ENCODE peak calls at places on chromosomes 11 and 22, in nine cellular contexts. One of them, this sample, is unnamed.

GRCh38 chr22:49965291-49966040 is 4.9 kb downstream of the PIM3 start:
- DNase-seq in psoas muscle: peak; percentile 55
- DNase-seq in CD4-positive, alpha-beta memory T cell: no peak
- DNase-seq in thyroid gland: no peak
- DNase-seq in CD8-positive, alpha-beta T cell: no peak
- DNase-seq in ovary: peak; percentile 31
- DNase-seq in neural progenitor cell: peak; percentile 2
- DNase-seq in heart right ventricle: peak; percentile 22
- DNase-seq in IMR-90: no peak
- DNase-seq in this sample: no peak

GRCh38 chr22:17774206-17774927 is at the start of gene BID:
- DNase-seq in psoas muscle: peak; percentile 71
- DNase-seq in CD4-positive, alpha-beta memory T cell: peak; percentile 52
- DNase-seq in thyroid gland: peak; percentile 37
- DNase-seq in CD8-positive, alpha-beta T cell: no peak
- DNase-seq in ovary: peak; percentile 54
- DNase-seq in neural progenitor cell: peak; percentile 66
- DNase-seq in heart right ventricle: peak; percentile 60
- DNase-seq in IMR-90: peak; percentile 17
- DNase-seq in this sample: peak; percentile 23

GRCh38 chr11:129402196-129402595 is 26.5 kb downstream of the BARX2 start:
- DNase-seq in psoas muscle: no peak
- DNase-seq in CD4-positive, alpha-beta memory T cell: no peak
- DNase-seq in thyroid gland: no peak
- DNase-seq in CD8-positive, alpha-beta T cell: no peak
- DNase-seq in ovary: no peak
- DNase-seq in neural progenitor cell: no peak
- DNase-seq in heart right ventricle: no peak
- DNase-seq in IMR-90: no peak
- DNase-seq in this sample: no peak

GRCh38 chr22:21020802-21021429 is 6.0 kb downstream of the P2RX6 start:
- DNase-seq in psoas muscle: peak; percentile 33
- DNase-seq in CD4-positive, alpha-beta memory T cell: no peak
- DNase-seq in thyroid gland: no peak
- DNase-seq in CD8-positive, alpha-beta T cell: no peak
- DNase-seq in ovary: no peak
- DNase-seq in neural progenitor cell: peak; percentile 55
- DNase-seq in heart right ventricle: no peak
- DNase-seq in IMR-90: no peak
- DNase-seq in this sample: no peak

GRCh38 chr11:64776875-64777274 is 1.5 kb downstream of the SF1 start:
- DNase-seq in psoas muscle: no peak
- DNase-seq in CD4-positive, alpha-beta memory T cell: peak; percentile 35
- DNase-seq in thyroid gland: no peak
- DNase-seq in CD8-positive, alpha-beta T cell: no peak
- DNase-seq in ovary: no peak
- DNase-seq in neural progenitor cell: no peak
- DNase-seq in heart right ventricle: no peak
- DNase-seq in IMR-90: no peak
- DNase-seq in this sample: no peak

GRCh38 chr11:128266893-128267292 is 320.5 kb downstream of the ETS1 start:
- DNase-seq in psoas muscle: no peak
- DNase-seq in CD4-positive, alpha-beta memory T cell: no peak
- DNase-seq in thyroid gland: no peak
- DNase-seq in CD8-positive, alpha-beta T cell: no peak
- DNase-seq in ovary: no peak
- DNase-seq in neural progenitor cell: no peak
- DNase-seq in heart right ventricle: no peak
- DNase-seq in IMR-90: no peak
- DNase-seq in this sample: no peak

GRCh38 chr11:13343931-13344717 is 66.5 kb downstream of the BMAL1 start:
- DNase-seq in psoas muscle: peak; percentile 70
- DNase-seq in CD4-positive, alpha-beta memory T cell: peak; percentile 68
- DNase-seq in thyroid gland: peak; percentile 85
- DNase-seq in CD8-positive, alpha-beta T cell: peak; percentile 50
- DNase-seq in ovary: peak; percentile 70
- DNase-seq in neural progenitor cell: peak; percentile 79
- DNase-seq in heart right ventricle: peak; percentile 20
- DNase-seq in IMR-90: peak; percentile 79
- DNase-seq in this sample: peak; percentile 38

GRCh38 chr11:74783241-74783871 is 34.7 kb downstream of the RNF169 start:
- DNase-seq in psoas muscle: no peak
- DNase-seq in CD4-positive, alpha-beta memory T cell: peak; percentile 62
- DNase-seq in thyroid gland: no peak
- DNase-seq in CD8-positive, alpha-beta T cell: no peak
- DNase-seq in ovary: no peak
- DNase-seq in neural progenitor cell: no peak
- DNase-seq in heart right ventricle: no peak
- DNase-seq in IMR-90: peak; percentile 76
- DNase-seq in this sample: no peak

GRCh38 chr22:19614546-19614884 is 90.3 kb upstream of the CLDN5 start:
- DNase-seq in psoas muscle: no peak
- DNase-seq in CD4-positive, alpha-beta memory T cell: no peak
- DNase-seq in thyroid gland: no peak
- DNase-seq in CD8-positive, alpha-beta T cell: no peak
- DNase-seq in ovary: no peak
- DNase-seq in neural progenitor cell: no peak
- DNase-seq in heart right ventricle: no peak
- DNase-seq in IMR-90: no peak
- DNase-seq in this sample: no peak

GRCh38 chr11:36490026-36490806 is 19.9 kb downstream of the TRAF6 start:
- DNase-seq in psoas muscle: no peak
- DNase-seq in CD4-positive, alpha-beta memory T cell: no peak
- DNase-seq in thyroid gland: no peak
- DNase-seq in CD8-positive, alpha-beta T cell: no peak
- DNase-seq in ovary: no peak
- DNase-seq in neural progenitor cell: no peak
- DNase-seq in heart right ventricle: no peak
- DNase-seq in IMR-90: no peak
- DNase-seq in this sample: no peak

GRCh38 chr11:121510438-121510837 is 57.7 kb upstream of the SORL1-AS1 start:
- DNase-seq in psoas muscle: no peak
- DNase-seq in CD4-positive, alpha-beta memory T cell: no peak
- DNase-seq in thyroid gland: no peak
- DNase-seq in CD8-positive, alpha-beta T cell: no peak
- DNase-seq in ovary: no peak
- DNase-seq in neural progenitor cell: no peak
- DNase-seq in heart right ventricle: no peak
- DNase-seq in IMR-90: no peak
- DNase-seq in this sample: no peak

GRCh38 chr22:30420401-30421178 is 5.0 kb upstream of the MTFP1 start:
- DNase-seq in psoas muscle: no peak
- DNase-seq in CD4-positive, alpha-beta memory T cell: no peak
- DNase-seq in thyroid gland: no peak
- DNase-seq in CD8-positive, alpha-beta T cell: no peak
- DNase-seq in ovary: no peak
- DNase-seq in neural progenitor cell: no peak
- DNase-seq in heart right ventricle: no peak
- DNase-seq in IMR-90: peak; percentile 90
- DNase-seq in this sample: no peak

GRCh38 chr11:66068923-66069714 is 953 bp upstream of the PACS1 start:
- DNase-seq in psoas muscle: no peak
- DNase-seq in CD4-positive, alpha-beta memory T cell: peak; percentile 64
- DNase-seq in thyroid gland: peak; percentile 87
- DNase-seq in CD8-positive, alpha-beta T cell: no peak
- DNase-seq in ovary: peak; percentile 58
- DNase-seq in neural progenitor cell: no peak
- DNase-seq in heart right ventricle: no peak
- DNase-seq in IMR-90: peak; percentile 63
- DNase-seq in this sample: peak; percentile 12

GRCh38 chr11:75140269-75141138 is 10.4 kb upstream of the SLCO2B1 start:
- DNase-seq in psoas muscle: peak; percentile 76
- DNase-seq in CD4-positive, alpha-beta memory T cell: peak; percentile 68
- DNase-seq in thyroid gland: peak; percentile 62
- DNase-seq in CD8-positive, alpha-beta T cell: peak; percentile 57
- DNase-seq in ovary: peak; percentile 62
- DNase-seq in neural progenitor cell: peak; percentile 69
- DNase-seq in heart right ventricle: peak; percentile 76
- DNase-seq in IMR-90: peak; percentile 11
- DNase-seq in this sample: peak; percentile 50

GRCh38 chr22:34914871-34915270 is 151.1 kb upstream of the ISX start:
- DNase-seq in psoas muscle: no peak
- DNase-seq in CD4-positive, alpha-beta memory T cell: no peak
- DNase-seq in thyroid gland: no peak
- DNase-seq in CD8-positive, alpha-beta T cell: no peak
- DNase-seq in ovary: no peak
- DNase-seq in neural progenitor cell: peak; percentile 4
- DNase-seq in heart right ventricle: no peak
- DNase-seq in IMR-90: no peak
- DNase-seq in this sample: no peak

GRCh38 chr11:117134431-117134830 is 9.7 kb upstream of the PAFAH1B2 start:
- DNase-seq in psoas muscle: no peak
- DNase-seq in CD4-positive, alpha-beta memory T cell: no peak
- DNase-seq in thyroid gland: no peak
- DNase-seq in CD8-positive, alpha-beta T cell: no peak
- DNase-seq in ovary: no peak
- DNase-seq in neural progenitor cell: no peak
- DNase-seq in heart right ventricle: no peak
- DNase-seq in IMR-90: no peak
- DNase-seq in this sample: no peak

GRCh38 chr11:9525116-9525515 is 48.4 kb upstream of the WEE1 start:
- DNase-seq in psoas muscle: no peak
- DNase-seq in CD4-positive, alpha-beta memory T cell: no peak
- DNase-seq in thyroid gland: no peak
- DNase-seq in CD8-positive, alpha-beta T cell: no peak
- DNase-seq in ovary: no peak
- DNase-seq in neural progenitor cell: no peak
- DNase-seq in heart right ventricle: no peak
- DNase-seq in IMR-90: peak; percentile 25
- DNase-seq in this sample: no peak

GRCh38 chr11:17936790-17937189 is 76.1 kb downstream of the SERGEF start:
- DNase-seq in psoas muscle: no peak
- DNase-seq in CD4-positive, alpha-beta memory T cell: no peak
- DNase-seq in thyroid gland: no peak
- DNase-seq in CD8-positive, alpha-beta T cell: no peak
- DNase-seq in ovary: no peak
- DNase-seq in neural progenitor cell: no peak
- DNase-seq in heart right ventricle: no peak
- DNase-seq in IMR-90: no peak
- DNase-seq in this sample: no peak

GRCh38 chr22:37472418-37473006 is 13.7 kb downstream of the MFNG start:
- DNase-seq in psoas muscle: no peak
- DNase-seq in CD4-positive, alpha-beta memory T cell: peak; percentile 55
- DNase-seq in thyroid gland: no peak
- DNase-seq in CD8-positive, alpha-beta T cell: no peak
- DNase-seq in ovary: no peak
- DNase-seq in neural progenitor cell: peak; percentile 69
- DNase-seq in heart right ventricle: no peak
- DNase-seq in IMR-90: peak; percentile 28
- DNase-seq in this sample: no peak

DNA sequence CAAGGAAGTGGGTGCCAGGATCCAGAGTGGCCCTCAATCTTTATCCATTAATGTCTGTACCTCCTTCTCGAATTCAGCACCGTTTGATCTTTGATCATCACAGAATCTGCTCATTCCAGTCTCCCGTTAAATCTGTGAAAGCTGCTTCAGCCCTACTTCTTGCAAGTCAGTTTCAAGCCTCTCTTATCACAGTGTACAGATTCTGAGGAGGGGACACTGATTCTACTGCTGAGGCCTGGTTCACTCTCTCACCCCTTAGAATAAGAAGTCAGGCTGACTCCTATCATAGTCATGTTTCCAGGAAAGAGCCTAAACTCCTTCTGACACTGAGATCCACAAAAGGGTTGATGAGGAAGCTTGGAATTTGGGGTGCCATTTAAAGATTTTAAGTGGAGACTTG is 39.0 kb downstream of the MAML2 start:
- DNase-seq in psoas muscle: no peak
- DNase-seq in CD4-positive, alpha-beta memory T cell: no peak
- DNase-seq in thyroid gland: no peak
- DNase-seq in CD8-positive, alpha-beta T cell: no peak
- DNase-seq in ovary: no peak
- DNase-seq in neural progenitor cell: no peak
- DNase-seq in heart right ventricle: no peak
- DNase-seq in IMR-90: no peak
- DNase-seq in this sample: no peak
- H3K4me1 ChIP-seq in psoas muscle: peaks cover 14% of the 10 kb centered on the region
- H3K4me1 ChIP-seq in CD4-positive, alpha-beta memory T cell: peaks cover 38% of the 10 kb centered on the region
- H3K4me1 ChIP-seq in thyroid gland: peaks cover 72% of the 10 kb centered on the region
- H3K4me1 ChIP-seq in CD8-positive, alpha-beta T cell: peaks cover 48% of the 10 kb centered on the region
- H3K4me1 ChIP-seq in ovary: peaks cover 28% of the 10 kb centered on the region
- H3K4me1 ChIP-seq in neural progenitor cell: peaks cover 16% of the 10 kb centered on the region
- H3K4me1 ChIP-seq in heart right ventricle: peaks cover 91% of the 10 kb centered on the region
- H3K4me1 ChIP-seq in IMR-90: peaks cover 11% of the 10 kb centered on the region
- H3K4me1 ChIP-seq in this sample: no peaks in the 10 kb centered on the region

DNA sequence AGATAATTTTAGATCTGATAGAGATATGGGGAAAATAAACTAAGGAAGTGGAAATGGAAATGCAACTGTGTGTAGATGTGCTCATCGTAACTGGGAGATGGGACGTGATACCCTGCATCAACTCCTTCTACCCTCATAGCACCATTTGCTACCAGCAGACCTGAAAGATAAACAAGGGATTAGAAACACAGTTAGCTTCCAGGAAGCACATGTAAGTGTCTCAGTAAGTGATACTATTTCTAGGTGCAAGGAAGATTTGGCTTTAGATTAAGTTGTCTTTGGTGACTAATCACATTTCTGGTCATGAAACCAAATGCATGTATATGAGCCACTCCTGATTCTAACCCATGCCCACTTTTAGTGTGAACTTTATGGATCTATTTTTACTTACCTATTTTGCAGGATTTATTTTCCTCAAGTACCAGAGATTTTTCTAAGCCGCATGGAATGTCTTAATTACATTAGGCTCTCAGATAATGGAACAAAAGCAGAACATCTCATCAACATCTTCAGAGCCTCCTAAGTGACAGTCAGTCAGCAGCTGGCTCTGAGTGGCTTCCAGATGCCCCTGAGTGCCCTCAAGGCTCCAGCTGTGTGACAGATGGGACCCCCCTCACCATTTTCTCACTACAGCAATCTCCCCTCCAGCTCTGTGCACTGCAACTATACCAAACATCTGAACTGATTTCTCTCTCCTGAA is 21.2 kb downstream of the SLC5A12 start:
- DNase-seq in psoas muscle: no peak
- DNase-seq in CD4-positive, alpha-beta memory T cell: no peak
- DNase-seq in thyroid gland: no peak
- DNase-seq in CD8-positive, alpha-beta T cell: no peak
- DNase-seq in ovary: no peak
- DNase-seq in neural progenitor cell: peak; percentile 13
- DNase-seq in heart right ventricle: no peak
- DNase-seq in IMR-90: no peak
- DNase-seq in this sample: no peak
- H3K27ac ChIP-seq in psoas muscle: no peak overlapping the region
- H3K27ac ChIP-seq in CD4-positive, alpha-beta memory T cell: no peak overlapping the region
- H3K27ac ChIP-seq in thyroid gland: no peak overlapping the region
- H3K27ac ChIP-seq in CD8-positive, alpha-beta T cell: no peak overlapping the region
- H3K27ac ChIP-seq in ovary: no peak overlapping the region
- H3K27ac ChIP-seq in neural progenitor cell: no peak overlapping the region
- H3K27ac ChIP-seq in heart right ventricle: no peak overlapping the region
- H3K27ac ChIP-seq in IMR-90: no peak overlapping the region
- H3K27ac ChIP-seq in this sample: no peak overlapping the region

GRCh38 chr11:30255637-30256036 is 24.8 kb downstream of the FSHB start:
- DNase-seq in psoas muscle: no peak
- DNase-seq in CD4-positive, alpha-beta memory T cell: no peak
- DNase-seq in thyroid gland: no peak
- DNase-seq in CD8-positive, alpha-beta T cell: no peak
- DNase-seq in ovary: no peak
- DNase-seq in neural progenitor cell: no peak
- DNase-seq in heart right ventricle: no peak
- DNase-seq in IMR-90: no peak
- DNase-seq in this sample: no peak
- H3K4me3 ChIP-seq in psoas muscle: no peak overlapping the region
- H3K4me3 ChIP-seq in CD4-positive, alpha-beta memory T cell: no peak overlapping the region
- H3K4me3 ChIP-seq in thyroid gland: no peak overlapping the region
- H3K4me3 ChIP-seq in CD8-positive, alpha-beta T cell: no peak overlapping the region
- H3K4me3 ChIP-seq in ovary: no peak overlapping the region
- H3K4me3 ChIP-seq in neural progenitor cell: no peak overlapping the region
- H3K4me3 ChIP-seq in heart right ventricle: no peak overlapping the region
- H3K4me3 ChIP-seq in IMR-90: no peak overlapping the region
- H3K4me3 ChIP-seq in this sample: no peak overlapping the region

GRCh38 chr22:26503758-26504157 is 8.5 kb downstream of the TFIP11 start:
- DNase-seq in psoas muscle: no peak
- DNase-seq in CD4-positive, alpha-beta memory T cell: no peak
- DNase-seq in thyroid gland: no peak
- DNase-seq in CD8-positive, alpha-beta T cell: no peak
- DNase-seq in ovary: no peak
- DNase-seq in neural progenitor cell: no peak
- DNase-seq in heart right ventricle: no peak
- DNase-seq in IMR-90: no peak
- DNase-seq in this sample: no peak
- H3K4me1 ChIP-seq in psoas muscle: peaks cover 41% of the 10 kb centered on the region
- H3K4me1 ChIP-seq in CD4-positive, alpha-beta memory T cell: peaks cover 22% of the 10 kb centered on the region
- H3K4me1 ChIP-seq in thyroid gland: no peaks in the 10 kb centered on the region
- H3K4me1 ChIP-seq in CD8-positive, alpha-beta T cell: peaks cover 17% of the 10 kb centered on the region
- H3K4me1 ChIP-seq in ovary: no peaks in the 10 kb centered on the region
- H3K4me1 ChIP-seq in neural progenitor cell: no peaks in the 10 kb centered on the region
- H3K4me1 ChIP-seq in heart right ventricle: peaks cover 27% of the 10 kb centered on the region
- H3K4me1 ChIP-seq in IMR-90: no peaks in the 10 kb centered on the region
- H3K4me1 ChIP-seq in this sample: peaks cover 14% of the 10 kb centered on the region

This sample was measured in effector memory CD4-positive, alpha-beta T cell.